ENCODE peak calls at places on chromosomes 3 and 15, in ten cellular contexts. G is nucleus accumbens; P is substantia nigra; T is cerebellar cortex; K is stomach; R is NT2/D1; Y is H4; A is NCI-H460; W is kidney glomerular epithelial cell; J is activated T-cell treated with anti-CD3 and anti-CD28 coated beads, Interleukin-2, amount 50 U/mL, for 72 hours. S is an unnamed sample.

GRCh38 chr3:48178072-48178471 is 10.1 kb downstream of the CDC25A start:
- DNase-seq in W (no peak), Y (no peak), J (no peak), P (no peak), R (no peak), G (no peak), K (no peak), T (no peak), A (no peak), S (no peak)

GRCh38 chr3:72996121-72996472 is 514 bp upstream of the PPP4R2 start:
- DNase-seq in P (no peak), J (no peak), T (no peak), R (no peak), A (no peak), Y (no peak), G (no peak), K (no peak), W (no peak), S (no peak)

GRCh38 chr3:45793482-45794176 is 2.7 kb downstream of the SLC6A20 start:
- DNase-seq in R (no peak), P (no peak), T (peak), W (no peak), K (no peak), A (no peak), G (no peak), J (no peak), Y (peak), S (no peak)

GRCh38 chr3:55267206-55267930 is 219.7 kb downstream of the WNT5A start:
- DNase-seq in T (no peak), R (no peak), J (no peak), G (no peak), W (peak), Y (no peak), P (no peak), K (no peak), A (no peak), S (no peak)

GRCh38 chr3:54941690-54942362 is 14.0 kb upstream of the LRTM1 start:
- DNase-seq in J (no peak), Y (no peak), P (no peak), A (no peak), G (no peak), W (no peak), T (no peak), R (no peak), K (no peak), S (no peak)

GRCh38 chr3:184491867-184492615 is 69.5 kb upstream of the EPHB3 start:
- DNase-seq in W (no peak), P (no peak), J (no peak), R (no peak), T (no peak), Y (no peak), G (no peak), A (no peak), K (no peak), S (peak)

GRCh38 chr3:58071480-58071971 is 63.3 kb downstream of the FLNB start:
- DNase-seq in T (no peak), W (peak), K (no peak), A (no peak), J (no peak), Y (peak), P (no peak), G (no peak), R (no peak), S (no peak)

GRCh38 chr15:34691024-34691423 is 63.8 kb downstream of the GJD2 start:
- DNase-seq in J (no peak), Y (no peak), T (no peak), G (no peak), P (no peak), K (no peak), W (no peak), R (no peak), A (no peak), S (no peak)

GRCh38 chr3:132953683-132954082 is 84.5 kb upstream of the TMEM108 start:
- DNase-seq in G (no peak), R (no peak), T (no peak), K (no peak), P (no peak), A (no peak), W (no peak), Y (no peak), J (no peak), S (no peak)

GRCh38 chr3:127387556-127388153 is 99.8 kb upstream of the PRR20G start:
- DNase-seq in R (no peak), T (no peak), A (no peak), W (no peak), J (no peak), G (no peak), K (peak), Y (no peak), P (no peak), S (no peak)

GRCh38 chr3:53795176-53795575 is 51.0 kb downstream of the CHDH start:
- DNase-seq in G (no peak), K (no peak), P (no peak), R (no peak), J (no peak), T (no peak), A (no peak), Y (no peak), W (no peak), S (no peak)

GRCh38 chr3:23094890-23095462 is 108.2 kb upstream of the UBE2E2 start:
- DNase-seq in Y (peak), K (no peak), P (no peak), G (no peak), A (peak), R (no peak), T (no peak), J (no peak), W (peak), S (no peak)

GRCh38 chr3:152235709-152236298 is 32.9 kb upstream of the MBNL1 start:
- DNase-seq in A (peak), P (no peak), G (no peak), T (no peak), K (no peak), Y (peak), R (no peak), W (peak), J (no peak), S (no peak)

GRCh38 chr15:68829068-68829467 is 8.4 kb upstream of the ANP32A start:
- DNase-seq in R (no peak), K (no peak), P (no peak), T (peak), J (peak), G (no peak), Y (no peak), W (no peak), A (no peak), S (no peak)

GRCh38 chr3:32138545-32139104 is 32.2 kb downstream of the GPD1L start:
- DNase-seq in Y (no peak), P (no peak), K (no peak), W (no peak), T (peak), A (no peak), R (no peak), J (no peak), G (no peak), S (no peak)

GRCh38 chr3:41482134-41482533 is 282.8 kb downstream of the CTNNB1 start:
- DNase-seq in R (peak), P (no peak), J (no peak), W (no peak), G (no peak), T (no peak), Y (no peak), K (no peak), A (no peak), S (no peak)